ENCODE peak calls at places on chromosomes 1 and 21, in five cellular contexts. U is mucosa of descending colon; N is activated CD4-positive, alpha-beta T cell treated with anti-CD3 and anti-CD28 coated beads for 24 hours; J is progenitor cell of endocrine pancreas; Z is retina. P is an unnamed sample.

GRCh38 chr1:61560385-61560784 is 164.6 kb downstream of the TM2D1 start:
- DNase-seq in U (no peak), N (no peak), J (no peak), Z (no peak), P (no peak)

GRCh38 chr1:17207046-17207445 is 2.1 kb downstream of the PADI1 start:
- DNase-seq in U (no peak), N (no peak), J (no peak), Z (no peak), P (peak)

GRCh38 chr1:85898861-85899260 is 190.6 kb upstream of the ZNHIT6 start:
- DNase-seq in U (no peak), N (no peak), J (no peak), Z (no peak), P (no peak)

GRCh38 chr1:111903148-111903857 is 86.2 kb downstream of the KCND3 start:
- DNase-seq in U (no peak), N (no peak), J (no peak), Z (peak), P (no peak)

GRCh38 chr1:200228081-200228480 is 181.8 kb downstream of the ZNF281 start:
- DNase-seq in U (no peak), N (no peak), J (no peak), Z (no peak), P (no peak)

GRCh38 chr1:36708587-36708986 is 225.9 kb upstream of the CSF3R start:
- DNase-seq in U (no peak), N (no peak), J (no peak), Z (no peak), P (no peak)

GRCh38 chr1:68051475-68051874 is 1.0 kb upstream of the DIRAS3 start:
- DNase-seq in U (no peak), N (no peak), J (no peak), Z (peak), P (no peak)

GRCh38 chr21:36917487-36918158 is 48.8 kb downstream of the HLCS start:
- DNase-seq in U (no peak), N (no peak), J (no peak), Z (no peak), P (no peak)

GRCh38 chr1:223837206-223837605 is 8.5 kb downstream of the TP53BP2 start:
- DNase-seq in U (no peak), N (no peak), J (no peak), Z (no peak), P (no peak)

GRCh38 chr1:227884370-227885134 is 63.2 kb downstream of the WNT9A start:
- DNase-seq in U (no peak), N (no peak), J (no peak), Z (no peak), P (peak)

GRCh38 chr21:34730194-34730593 is 61.4 kb downstream of the CLIC6 start:
- DNase-seq in U (no peak), N (no peak), J (no peak), Z (no peak), P (no peak)

GRCh38 chr1:188350104-188350503 is 1521.4 kb downstream of the PLA2G4A start:
- DNase-seq in U (no peak), N (no peak), J (no peak), Z (no peak), P (no peak)

GRCh38 chr21:34280987-34281386 is 82.8 kb upstream of the KCNE2 start:
- DNase-seq in U (peak), N (no peak), J (no peak), Z (no peak), P (no peak)

GRCh38 chr21:44908496-44908895 is 12.2 kb downstream of the ITGB2 start:
- DNase-seq in U (no peak), N (no peak), J (no peak), Z (no peak), P (no peak)

GRCh38 chr21:41639336-41639735 is 127.5 kb downstream of the RIPK4 start:
- DNase-seq in U (no peak), N (no peak), J (no peak), Z (no peak), P (no peak)

GRCh38 chr1:77830946-77831345 is 51.5 kb downstream of the MIGA1 start:
- DNase-seq in U (no peak), N (no peak), J (no peak), Z (no peak), P (no peak)

GRCh38 chr1:202890392-202890791 is 1.4 kb upstream of the RABIF start:
- DNase-seq in U (no peak), N (no peak), J (no peak), Z (no peak), P (no peak)

GRCh38 chr1:239906394-239906793 is 185.3 kb upstream of the FMN2 start:
- DNase-seq in U (no peak), N (no peak), J (no peak), Z (no peak), P (no peak)

GRCh38 chr1:111378806-111379205 is 48.7 kb downstream of the OVGP1 start:
- DNase-seq in U (no peak), N (no peak), J (no peak), Z (no peak), P (no peak)

GRCh38 chr1:1894354-1895049 is 3.6 kb upstream of the GNB1 start:
- DNase-seq in U (peak), N (no peak), J (no peak), Z (no peak), P (no peak)

GRCh38 chr1:153217212-153217611 is at the start of gene PRR9:
- DNase-seq in U (no peak), N (no peak), J (no peak), Z (no peak), P (no peak)

GRCh38 chr1:7406641-7407546 is 364.2 kb upstream of the VAMP3 start:
- DNase-seq in U (no peak), N (no peak), J (no peak), Z (no peak), P (no peak)

GRCh38 chr1:243964915-243965314 is 86.2 kb upstream of the ZBTB18 start:
- DNase-seq in U (no peak), N (no peak), J (no peak), Z (no peak), P (no peak)

GRCh38 chr1:247172956-247173355 is 1.1 kb upstream of the ZNF124 start:
- DNase-seq in U (no peak), N (no peak), J (no peak), Z (no peak), P (no peak)

GRCh38 chr1:183000161-183000560 is 23.1 kb upstream of the LAMC1 start:
- DNase-seq in U (no peak), N (no peak), J (no peak), Z (no peak), P (no peak)

GRCh38 chr1:59061876-59062275 is 235.0 kb upstream of the FGGY start:
- DNase-seq in U (no peak), N (no peak), J (no peak), Z (peak), P (peak)

GRCh38 chr1:164602480-164603093 is 43.6 kb downstream of the PBX1 start:
- DNase-seq in U (peak), N (no peak), J (no peak), Z (peak), P (peak)

GRCh38 chr21:35349378-35350080 is 300.4 kb upstream of the RUNX1 start:
- DNase-seq in U (no peak), N (no peak), J (no peak), Z (no peak), P (no peak)

GRCh38 chr1:40036574-40036973 is 4.0 kb upstream of the CAP1 start:
- DNase-seq in U (no peak), N (no peak), J (no peak), Z (no peak), P (no peak)

GRCh38 chr1:202122639-202123335 is at the start of gene GPR37L1:
- DNase-seq in U (no peak), N (no peak), J (peak), Z (peak), P (peak)

GRCh38 chr21:29704719-29705118 is 235.1 kb downstream of the GRIK1 start:
- DNase-seq in U (no peak), N (no peak), J (no peak), Z (no peak), P (no peak)

P was measured in lower lobe of right lung.